ENCODE peak calls at places on chromosome 15, in five cellular contexts. X is hepatocyte, C is psoas muscle, S is cardiac muscle cell, O is suprapubic skin. H is an unnamed sample.

GRCh38 chr15:70752142-70752754 is 11.1 kb downstream of the UACA start:
- DNase-seq in X (no peak), C (peak; percentile 75), S (peak; percentile 66), O (no peak), H (no peak)

GRCh38 chr15:57505056-57505713 is 86.5 kb upstream of the MYZAP start:
- DNase-seq in X (no peak), C (no peak), S (no peak), O (no peak), H (no peak)

GRCh38 chr15:42933886-42934667 is 13.5 kb upstream of the TTBK2 start:
- DNase-seq in X (no peak), C (no peak), S (no peak), O (no peak), H (no peak)

GRCh38 chr15:60859996-60860494 is 369.1 kb downstream of the RORA start:
- DNase-seq in X (no peak), C (no peak), S (no peak), O (no peak), H (no peak)

GRCh38 chr15:62886431-62887071 is 156.0 kb upstream of the TPM1 start:
- DNase-seq in X (no peak), C (no peak), S (peak; percentile 46), O (no peak), H (no peak)

GRCh38 chr15:65421360-65422215 is 1.2 kb downstream of the IGDCC4 start:
- DNase-seq in X (peak; percentile 85), C (peak; percentile 85), S (peak; percentile 69), O (peak; percentile 79), H (no peak)

GRCh38 chr15:34109775-34110663 is 8.1 kb downstream of the PGBD4 start:
- DNase-seq in X (peak; percentile 38), C (no peak), S (peak; percentile 64), O (no peak), H (no peak)

GRCh38 chr15:96261575-96262034 is 68.9 kb upstream of the NR2F2 start:
- DNase-seq in X (peak; percentile 48), C (no peak), S (no peak), O (no peak), H (no peak)

GRCh38 chr15:66138096-66138783 is 115.3 kb downstream of the MEGF11 start:
- DNase-seq in X (no peak), C (no peak), S (peak; percentile 3), O (no peak), H (no peak)

GRCh38 chr15:64930019-64930652 is 18.4 kb downstream of the ANKDD1A start:
- DNase-seq in X (no peak), C (no peak), S (no peak), O (peak; percentile 16), H (no peak)

GRCh38 chr15:22855791-22856190 is 17.3 kb downstream of the NIPA2 start:
- DNase-seq in X (no peak), C (no peak), S (peak; percentile 29), O (no peak), H (no peak)

GRCh38 chr15:56929933-56930332 is 11.5 kb downstream of the TCF12 start:
- DNase-seq in X (no peak), C (no peak), S (no peak), O (no peak), H (no peak)

GRCh38 chr15:67884514-67885225 is 44.8 kb upstream of the RNU6-1 start:
- DNase-seq in X (peak; percentile 96), C (peak; percentile 89), S (peak; percentile 92), O (peak; percentile 86), H (peak; percentile 94)

GRCh38 chr15:76196286-76196948 is 114.9 kb downstream of the ETFA start:
- DNase-seq in X (peak; percentile 90), C (peak; percentile 91), S (peak; percentile 88), O (peak; percentile 83), H (peak; percentile 51)

GRCh38 chr15:79431636-79432344 is at the start of gene MINAR1:
- DNase-seq in X (peak; percentile 65), C (no peak), S (peak; percentile 57), O (no peak), H (no peak)

GRCh38 chr15:89128320-89129122 is 40.3 kb downstream of the ABHD2 start:
- DNase-seq in X (no peak), C (no peak), S (no peak), O (no peak), H (no peak)

GRCh38 chr15:65666257-65666656 is 44.5 kb downstream of the SLC24A1 start:
- DNase-seq in X (no peak), C (no peak), S (peak; percentile 40), O (no peak), H (no peak)

GRCh38 chr15:63892794-63893441 is 59.2 kb upstream of the HERC1 start:
- DNase-seq in X (no peak), C (no peak), S (no peak), O (no peak), H (peak; percentile 66)

GRCh38 chr15:29822100-29822684 is at the start of gene TJP1:
- DNase-seq in X (peak; percentile 94), C (peak; percentile 85), S (peak; percentile 86), O (peak; percentile 83), H (peak; percentile 90)

GRCh38 chr15:42084465-42085235 is 9.7 kb downstream of the PLA2G4D start:
- DNase-seq in X (peak; percentile 76), C (peak; percentile 82), S (peak; percentile 65), O (no peak), H (peak; percentile 89)

GRCh38 chr15:92006186-92007028 is 152.9 kb downstream of the SLCO3A1 start:
- DNase-seq in X (no peak), C (no peak), S (no peak), O (no peak), H (no peak)

GRCh38 chr15:77697893-77698292 is 65.2 kb upstream of the LINGO1 start:
- DNase-seq in X (no peak), C (no peak), S (no peak), O (no peak), H (no peak)

GRCh38 chr15:62545392-62546227 is 380.5 kb upstream of the C2CD4B start:
- DNase-seq in X (no peak), C (peak; percentile 74), S (peak; percentile 80), O (no peak), H (no peak)

GRCh38 chr15:50774450-50774849 is 8.9 kb upstream of the SPPL2A start:
- DNase-seq in X (peak; percentile 46), C (no peak), S (no peak), O (no peak), H (no peak)

GRCh38 chr15:98773616-98774015 is 125.3 kb downstream of the IGF1R start:
- DNase-seq in X (no peak), C (no peak), S (no peak), O (no peak), H (no peak)
- H3K4me3 ChIP-seq in X (no peak overlapping the region), C (no peak overlapping the region), S (no peak overlapping the region), O (no peak overlapping the region), H (no peak overlapping the region)

GRCh38 chr15:101237161-101237775 is 14.6 kb downstream of the CHSY1 start:
- DNase-seq in X (no peak), C (no peak), S (peak; percentile 68), O (no peak), H (no peak)

GRCh38 chr15:101228313-101228712 is 23.5 kb downstream of the CHSY1 start:
- DNase-seq in X (no peak), C (no peak), S (no peak), O (no peak), H (no peak)

GRCh38 chr15:101239724-101240136 is 12.1 kb downstream of the CHSY1 start:
- DNase-seq in X (no peak), C (no peak), S (no peak), O (no peak), H (no peak)

GRCh38 chr15:101232677-101233076 is 19.2 kb downstream of the CHSY1 start:
- DNase-seq in X (no peak), C (no peak), S (no peak), O (no peak), H (no peak)

DNA sequence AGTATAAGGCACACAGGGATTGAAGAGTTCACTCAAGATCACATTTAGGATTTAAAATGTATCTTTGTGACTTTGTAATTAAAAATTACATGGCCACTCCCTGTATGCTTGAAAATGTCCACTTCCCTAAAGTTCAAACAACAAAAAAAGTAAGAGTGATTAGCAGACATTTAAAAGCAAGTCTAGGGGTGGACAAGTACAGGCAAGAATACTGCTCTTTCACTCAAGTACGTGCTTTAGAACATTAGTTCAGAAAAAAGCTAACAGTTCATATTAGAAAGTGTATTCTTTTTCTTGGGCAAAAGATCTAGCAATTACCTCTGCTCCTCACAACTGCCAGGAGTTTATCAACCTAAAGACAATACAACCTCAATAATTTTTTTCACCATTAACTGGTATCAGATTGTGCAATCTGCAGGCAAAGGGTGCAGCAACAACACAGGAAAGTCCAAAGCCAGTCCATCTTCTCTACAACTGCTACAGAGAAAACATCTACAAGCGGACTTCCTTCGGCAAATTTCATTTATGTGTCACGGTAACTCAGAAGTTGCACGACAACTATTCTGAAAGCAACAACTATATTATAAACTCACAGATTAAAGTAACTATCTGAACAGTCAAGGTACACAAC is 18.1 kb downstream of the CHSY1 start:
- DNase-seq in X (no peak), C (no peak), S (no peak), O (no peak), H (no peak)
- H3K9me3 ChIP-seq in X (peaks cover 1% of the 10 kb centered on the region), C (peaks cover 3% of the 10 kb centered on the region), S (no peaks in the 10 kb centered on the region), O (no peaks in the 10 kb centered on the region), H (peaks cover 4% of the 10 kb centered on the region)

DNA sequence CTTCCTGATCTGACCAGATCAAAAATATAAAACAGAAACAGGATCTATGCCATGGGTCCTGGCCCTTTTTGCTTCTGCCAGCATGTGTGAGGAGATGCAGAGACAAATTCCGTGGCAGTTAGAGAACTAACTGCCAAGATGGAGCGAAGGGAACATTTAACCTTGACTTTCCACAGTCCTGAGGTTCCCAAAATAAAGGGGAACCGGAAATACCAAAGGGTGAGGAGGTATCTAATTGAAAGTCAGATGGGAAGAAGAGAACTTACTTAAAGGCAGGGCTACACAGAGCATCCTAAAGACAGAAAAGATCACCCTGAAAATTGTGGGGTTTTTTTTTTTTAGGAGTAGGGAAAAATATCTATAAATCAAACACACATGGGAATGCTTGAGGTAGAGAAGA is at the start of gene TMEM202:
- DNase-seq in X (no peak), C (no peak), S (no peak), O (no peak), H (no peak)
- H3K4me1 ChIP-seq in X (no peaks in the 10 kb centered on the region), C (no peaks in the 10 kb centered on the region), S (no peaks in the 10 kb centered on the region), O (no peaks in the 10 kb centered on the region), H (no peaks in the 10 kb centered on the region)

GRCh38 chr15:98896002-98896721 is 111.4 kb downstream of the PGPEP1L start:
- DNase-seq in X (no peak), C (no peak), S (peak; percentile 71), O (no peak), H (no peak)
- H3K4me3 ChIP-seq in X (no peak overlapping the region), C (no peak overlapping the region), S (no peak overlapping the region), O (no peak overlapping the region), H (no peak overlapping the region)

GRCh38 chr15:58611731-58612676 is 137.5 kb downstream of the ADAM10 start:
- DNase-seq in X (peak; percentile 25), C (no peak), S (no peak), O (no peak), H (no peak)

GRCh38 chr15:58616171-58616570 is 133.3 kb downstream of the ADAM10 start:
- DNase-seq in X (no peak), C (no peak), S (no peak), O (no peak), H (no peak)
- H3K9me3 ChIP-seq in X (no peaks in the 10 kb centered on the region), C (peaks cover 21% of the 10 kb centered on the region), S (no peaks in the 10 kb centered on the region), O (peaks cover 14% of the 10 kb centered on the region), H (peaks cover 8% of the 10 kb centered on the region)

GRCh38 chr15:75043509-75044257 is 20.3 kb downstream of the PPCDC start:
- DNase-seq in X (peak; percentile 92), C (peak; percentile 97), S (peak; percentile 100), O (peak; percentile 97), H (peak; percentile 96)
- H3K4me1 ChIP-seq in X (peaks cover 48% of the 10 kb centered on the region), C (peaks cover 48% of the 10 kb centered on the region), S (peaks cover 52% of the 10 kb centered on the region), O (peaks cover 69% of the 10 kb centered on the region), H (peaks cover 64% of the 10 kb centered on the region)